ENCODE peak calls at places on chromosome 14, in eight cellular contexts. W is right lobe of liver; Y is gastrocnemius medialis; V is stomach; X is Jurkat, Clone E6-1; H is AG04450; J is cardiac muscle cell; Q is left ventricle myocardium inferior. F is an unnamed sample.

GRCh38 chr14:69612014-69612758 is 790 bp downstream of the SUSD6 start:
- DNase-seq in W (peak), Y (no peak), V (no peak), X (no peak), H (no peak), J (peak), Q (peak), F (no peak)

GRCh38 chr14:96737869-96738268 is 59.3 kb upstream of the VRK1 start:
- DNase-seq in W (no peak), Y (no peak), V (no peak), X (no peak), H (no peak), J (no peak), Q (no peak), F (no peak)

GRCh38 chr14:45085004-45085403 is 1.1 kb downstream of the PRPF39 start:
- DNase-seq in W (no peak), Y (no peak), V (no peak), X (no peak), H (no peak), J (peak), Q (no peak), F (no peak)

GRCh38 chr14:74577247-74577947 is 34.6 kb downstream of the LTBP2 start:
- DNase-seq in W (no peak), Y (no peak), V (no peak), X (no peak), H (no peak), J (peak), Q (no peak), F (no peak)

GRCh38 chr14:89955418-89956293 is at the start of gene TDP1:
- DNase-seq in W (peak), Y (peak), V (peak), X (peak), H (peak), J (peak), Q (peak), F (peak)

GRCh38 chr14:35821546-35822411 is 4.4 kb upstream of the BRMS1L start:
- DNase-seq in W (no peak), Y (no peak), V (no peak), X (peak), H (no peak), J (peak), Q (no peak), F (no peak)

GRCh38 chr14:21072102-21072501 is 2.0 kb downstream of the ARHGEF40 start:
- DNase-seq in W (no peak), Y (no peak), V (no peak), X (no peak), H (peak), J (peak), Q (no peak), F (no peak)

GRCh38 chr14:51921026-51921425 is 60.6 kb downstream of the GNG2 start:
- DNase-seq in W (no peak), Y (no peak), V (no peak), X (no peak), H (no peak), J (peak), Q (no peak), F (no peak)

GRCh38 chr14:55881577-55882241 is 236.5 kb upstream of the PELI2 start:
- DNase-seq in W (no peak), Y (no peak), V (no peak), X (no peak), H (no peak), J (peak), Q (no peak), F (no peak)

GRCh38 chr14:20820063-20820904 is 17.6 kb upstream of the RNASE1 start:
- DNase-seq in W (no peak), Y (no peak), V (no peak), X (no peak), H (no peak), J (no peak), Q (no peak), F (no peak)

GRCh38 chr14:72636871-72637270 is 257.0 kb downstream of the DPF3 start:
- DNase-seq in W (no peak), Y (no peak), V (no peak), X (no peak), H (no peak), J (no peak), Q (no peak), F (no peak)

GRCh38 chr14:83071888-83072501 is 1538.3 kb upstream of the SEL1L start:
- DNase-seq in W (no peak), Y (no peak), V (no peak), X (peak), H (no peak), J (peak), Q (no peak), F (no peak)

GRCh38 chr14:44392984-44393383 is 114.1 kb downstream of the FSCB start:
- DNase-seq in W (no peak), Y (no peak), V (no peak), X (no peak), H (no peak), J (no peak), Q (no peak), F (no peak)

GRCh38 chr14:62039871-62040270 is 277.7 kb downstream of the SNAPC1 start:
- DNase-seq in W (no peak), Y (no peak), V (no peak), X (no peak), H (no peak), J (no peak), Q (no peak), F (no peak)

GRCh38 chr14:104149617-104150141 is 11.3 kb downstream of the KIF26A start:
- DNase-seq in W (no peak), Y (no peak), V (no peak), X (no peak), H (no peak), J (peak), Q (no peak), F (no peak)
- H3K4me3 ChIP-seq in W (no peak), Y (no peak), V (no peak), X (no peak), H (no peak), J (no peak), Q (peak), F (no peak)

GRCh38 chr14:103160321-103161053 is 37.2 kb downstream of the TNFAIP2 start:
- DNase-seq in W (no peak), Y (no peak), V (no peak), X (no peak), H (no peak), J (no peak), Q (no peak), F (no peak)
- H3K4me3 ChIP-seq in W (no peak), Y (no peak), V (no peak), X (no peak), H (no peak), J (no peak), Q (no peak), F (no peak)

GRCh38 chr14:77322209-77322902 is 1.5 kb downstream of the GSTZ1 start:
- DNase-seq in W (no peak), Y (no peak), V (no peak), X (no peak), H (no peak), J (no peak), Q (no peak), F (no peak)
- H3K4me3 ChIP-seq in W (peak), Y (peak), V (peak), X (peak), H (peak), J (peak), Q (peak), F (peak)

GRCh38 chr14:92686763-92687427 is 61.5 kb downstream of the LGMN start:
- DNase-seq in W (peak), Y (no peak), V (peak), X (no peak), H (peak), J (peak), Q (peak), F (no peak)
- H3K4me3 ChIP-seq in W (peak), Y (peak), V (peak), X (no peak), H (no peak), J (peak), Q (peak), F (peak)

GRCh38 chr14:32933623-32933942 is 5.1 kb upstream of the NPAS3 start:
- DNase-seq in W (no peak), Y (no peak), V (no peak), X (no peak), H (no peak), J (peak), Q (no peak), F (no peak)

GRCh38 chr14:32933943-32934890 is 4.5 kb upstream of the NPAS3 start:
- DNase-seq in W (no peak), Y (no peak), V (no peak), X (no peak), H (no peak), J (peak), Q (no peak), F (no peak)

GRCh38 chr14:32932302-32932920 is 6.3 kb upstream of the NPAS3 start:
- DNase-seq in W (no peak), Y (no peak), V (no peak), X (no peak), H (no peak), J (no peak), Q (no peak), F (no peak)

GRCh38 chr14:32932921-32933622 is 5.6 kb upstream of the NPAS3 start:
- DNase-seq in W (no peak), Y (no peak), V (no peak), X (no peak), H (no peak), J (no peak), Q (peak), F (no peak)

GRCh38 chr14:32934891-32935633 is 3.6 kb upstream of the NPAS3 start:
- DNase-seq in W (no peak), Y (no peak), V (no peak), X (no peak), H (no peak), J (no peak), Q (no peak), F (no peak)
- H3K4me3 ChIP-seq in W (peak), Y (peak), V (peak), X (no peak), H (peak), J (peak), Q (peak), F (peak)

F was measured in ascending aorta.